ENCODE peak calls at places on chromosomes 11 and 22, in four cellular contexts. B is WTC11, A is SK-N-SH, X is K562. L is an unnamed sample.

GRCh38 chr11:62122076-62122475 is 1.7 kb upstream of the INCENP start:
- DNase-seq in B (peak; percentile 35), A (peak; percentile 28), X (no peak), L (peak; percentile 25)

GRCh38 chr11:64581057-64581523 is 9.9 kb upstream of the SLC22A12 start:
- DNase-seq in B (no peak), X (no peak), A (no peak), L (peak; percentile 41)

GRCh38 chr11:120652705-120653335 is 141.3 kb downstream of the GRIK4 start:
- DNase-seq in B (no peak), A (no peak), X (no peak), L (no peak)

GRCh38 chr11:20035701-20036601 is 124.3 kb downstream of the DBX1 start:
- DNase-seq in A (no peak), B (no peak), X (no peak), L (peak; percentile 91)

GRCh38 chr11:35166369-35167360 is 27.7 kb downstream of the CD44 start:
- DNase-seq in X (no peak), A (no peak), B (no peak), L (no peak)

GRCh38 chr11:111574373-111575230 is 27.6 kb upstream of the SIK2 start:
- DNase-seq in A (no peak), X (no peak), B (no peak), L (no peak)

GRCh38 chr11:8095831-8096522 is 15.0 kb downstream of the TUB start:
- DNase-seq in X (no peak), A (no peak), B (no peak), L (no peak)

GRCh38 chr22:35212020-35212419 is 45.3 kb upstream of the HMGXB4 start:
- DNase-seq in B (no peak), X (peak; percentile 42), A (no peak), L (no peak)

DNA sequence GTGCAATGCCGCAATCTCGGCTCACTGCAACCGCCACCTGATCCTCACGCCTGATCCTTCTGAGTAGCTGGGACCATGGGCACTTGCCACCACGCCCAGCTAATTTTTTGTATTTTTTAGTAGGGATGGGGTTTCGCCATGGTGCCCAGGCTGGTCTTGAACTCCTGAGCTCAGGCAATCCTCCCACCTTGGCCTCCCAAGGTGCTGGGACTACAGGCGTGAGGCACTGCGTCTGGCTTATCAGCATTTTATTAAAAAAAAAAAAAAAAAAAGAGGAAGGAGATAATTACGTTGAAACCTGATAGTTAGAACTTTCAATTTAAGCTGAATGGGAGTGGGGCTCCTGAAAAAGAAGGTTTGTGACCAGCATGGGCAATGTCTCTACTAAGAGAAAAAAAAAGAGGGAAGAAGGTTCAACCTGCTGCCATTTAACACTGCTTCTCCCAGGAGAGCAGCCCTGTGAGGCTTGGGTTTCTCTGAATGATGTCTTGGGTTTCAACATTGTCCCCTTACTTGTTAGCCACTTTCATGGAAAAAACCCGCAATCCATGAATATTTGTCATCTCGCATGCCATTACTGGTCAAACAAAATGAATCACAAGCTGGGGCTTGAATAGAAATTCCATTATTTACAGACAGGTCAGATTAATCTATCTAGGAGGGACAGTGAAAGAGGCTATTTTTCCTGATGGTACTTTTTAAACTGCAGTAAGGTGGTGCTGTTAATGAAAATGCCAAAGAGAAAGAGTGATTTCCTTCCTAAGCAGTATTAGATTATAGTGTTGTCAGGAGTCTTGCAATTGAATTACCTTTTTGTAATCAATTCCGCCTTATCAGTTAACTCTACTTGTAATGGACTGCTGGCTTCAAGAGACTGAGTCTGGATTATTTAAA is 72.5 kb downstream of the PACS1 start:
- DNase-seq in A (no peak), X (no peak), B (no peak), L (peak; percentile 79)
- TF ChIP-seq FOXJ3 in A (no peak), X (no peak), B (no peak), L (no peak)

GRCh38 chr22:47328550-47329243 is 566.2 kb downstream of the TBC1D22A start:
- DNase-seq in B (no peak), X (peak; percentile 18), A (peak; percentile 34), L (peak; percentile 5)
- TF ChIP-seq FOXJ3 in B (no peak), X (no peak), A (no peak), L (no peak)

GRCh38 chr11:58577441-58578135 is 1.3 kb upstream of the ZFP91 start:
- DNase-seq in X (peak; percentile 71), B (no peak), A (no peak), L (peak; percentile 33)
- TF ChIP-seq FOXJ3 in X (no peak), B (no peak), A (no peak), L (no peak)

GRCh38 chr11:75259711-75260110 is 19.1 kb downstream of the TPBGL start:
- DNase-seq in X (no peak), B (no peak), A (no peak), L (no peak)
- TF ChIP-seq FOXJ3 in X (no peak), B (no peak), A (no peak), L (no peak)

GRCh38 chr22:26362471-26362870 is 66.6 kb upstream of the ASPHD2 start:
- DNase-seq in A (no peak), B (no peak), X (no peak), L (no peak)
- TF ChIP-seq FOXJ3 in A (no peak), B (no peak), X (no peak), L (no peak)

DNA sequence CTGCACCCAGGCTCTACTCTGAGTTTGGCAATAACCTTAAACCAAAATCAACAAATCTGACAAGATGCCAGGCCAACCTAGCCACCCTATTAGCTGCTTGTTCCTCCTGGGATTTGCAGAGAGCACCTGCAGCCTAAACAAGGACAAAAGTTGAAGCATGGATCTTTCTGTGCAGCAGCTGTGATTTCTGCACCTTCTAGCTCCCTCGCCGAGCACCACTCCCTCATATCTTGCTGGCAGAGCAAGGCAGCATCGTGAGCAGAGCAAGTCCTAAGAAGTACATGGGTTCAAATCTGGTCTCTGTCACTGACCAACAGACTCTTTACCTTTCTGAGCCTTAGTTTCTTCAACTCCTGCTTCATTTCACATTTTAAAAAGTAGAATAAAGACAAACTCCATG is 38.3 kb downstream of the MORC2 start:
- DNase-seq in X (no peak), A (no peak), B (no peak), L (no peak)
- TF ChIP-seq FOXJ3 in X (no peak), A (no peak), B (no peak), L (no peak)

GRCh38 chr11:22302368-22302767 is 35.8 kb upstream of the SLC17A6 start:
- DNase-seq in X (no peak), B (no peak), A (no peak), L (no peak)

DNA sequence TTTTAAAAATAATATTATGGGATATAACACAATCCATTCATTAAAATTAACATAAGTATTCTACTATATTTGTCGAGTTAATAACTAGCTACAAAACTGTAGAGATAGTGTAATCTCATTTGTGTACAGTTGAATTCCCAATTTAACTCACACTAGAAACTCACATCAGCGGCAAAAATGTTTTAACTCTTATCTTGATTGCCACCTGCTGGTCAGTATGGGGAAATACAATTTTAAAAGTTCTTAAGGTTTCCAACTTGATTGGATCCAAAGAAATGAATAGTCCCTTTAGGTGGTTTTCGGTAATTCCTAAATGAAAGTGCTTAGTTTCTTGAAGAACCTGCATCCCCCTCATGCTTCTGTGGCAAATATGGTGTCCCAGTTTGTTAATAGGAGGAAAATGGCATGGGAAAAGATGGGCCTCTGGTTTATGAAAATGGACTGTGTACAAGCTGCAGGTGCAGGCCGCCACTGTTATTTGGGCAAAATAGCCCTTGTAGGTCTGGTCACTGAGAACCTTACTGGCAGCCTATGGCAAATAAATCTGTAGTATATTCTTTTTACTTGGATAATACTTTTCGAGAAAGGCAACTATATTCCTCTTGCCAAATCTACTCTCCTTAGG is 33.7 kb upstream of the SLC17A6 start:
- DNase-seq in X (peak; percentile 20), B (no peak), A (peak; percentile 44), L (peak; percentile 12)
- TF ChIP-seq FOXJ3 in X (no peak), B (no peak), A (no peak), L (no peak)

GRCh38 chr22:49358041-49358440 is 469.6 kb downstream of the BRD1 start:
- DNase-seq in B (no peak), X (no peak), A (no peak), L (no peak)
- TF ChIP-seq FOXJ3 in B (no peak), X (no peak), A (no peak), L (no peak)

GRCh38 chr11:1759151-1759850 is 4.4 kb downstream of the CTSD start:
- DNase-seq in X (no peak), B (no peak), A (no peak), L (no peak)

GRCh38 chr11:1761110-1761856 is 2.4 kb downstream of the CTSD start:
- DNase-seq in A (no peak), B (no peak), X (no peak), L (no peak)

GRCh38 chr11:1759851-1760220 is 3.9 kb downstream of the CTSD start:
- DNase-seq in X (no peak), B (no peak), A (no peak), L (no peak)

GRCh38 chr11:1761857-1762536 is 1.7 kb downstream of the CTSD start:
- DNase-seq in A (no peak), B (no peak), X (no peak), L (no peak)

GRCh38 chr11:1760351-1761109 is 3.2 kb downstream of the CTSD start:
- DNase-seq in A (no peak), X (no peak), B (no peak), L (no peak)
- TF ChIP-seq FOXJ3 in A (no peak), X (no peak), B (no peak), L (no peak)

L was measured in HepG2.